ENCODE peak calls at places on chromosomes 2 and 18, in eight cellular contexts. P is activated CD4-positive, alpha-beta T cell treated with anti-CD3 and anti-CD28 coated beads, Interleukin-2, amount 10 ng/mL, durations not matched to agents 7 days and 5 days; M is erythroblast; L is mucosa of gallbladder; W is CD8-positive, alpha-beta T cell; B is ovary; G is body of pancreas; S is HEK293T. C is an unnamed sample.

GRCh38 chr2:147049888-147050446 is 794.9 kb upstream of the ACVR2A start:
- DNase-seq in B (no peak), L (no peak), S (no peak), W (no peak), P (no peak), M (no peak), G (no peak), C (no peak)

GRCh38 chr18:43236921-43237320 is 40.4 kb downstream of the SYT4 start:
- DNase-seq in M (no peak), S (no peak), L (no peak), G (no peak), P (no peak), B (no peak), W (no peak), C (no peak)

GRCh38 chr2:16375351-16375750 is 290.3 kb downstream of the CYRIA start:
- DNase-seq in G (no peak), B (no peak), W (no peak), P (no peak), L (no peak), M (no peak), S (no peak), C (no peak)

GRCh38 chr18:59127047-59127446 is 12.6 kb upstream of the SEC11C start:
- DNase-seq in P (no peak), S (no peak), W (no peak), B (no peak), L (no peak), G (no peak), M (no peak), C (no peak)

GRCh38 chr2:69138247-69138754 is 125.3 kb downstream of the ANTXR1 start:
- DNase-seq in S (no peak), G (no peak), P (no peak), M (no peak), W (no peak), B (no peak), L (no peak), C (no peak)

GRCh38 chr18:25233582-25234362 is 118.2 kb downstream of the ZNF521 start:
- DNase-seq in S (no peak), M (peak; percentile 33), W (no peak), L (no peak), G (no peak), B (no peak), P (no peak), C (no peak)

GRCh38 chr2:46351388-46352141 is 54.4 kb downstream of the EPAS1 start:
- DNase-seq in B (no peak), P (peak; percentile 86), G (peak; percentile 25), M (no peak), W (peak; percentile 86), L (peak; percentile 48), S (no peak), C (peak; percentile 69)

GRCh38 chr2:72214429-72215143 is 66.9 kb upstream of the CYP26B1 start:
- DNase-seq in L (no peak), S (no peak), G (no peak), B (no peak), W (no peak), M (no peak), P (no peak), C (no peak)

GRCh38 chr2:71618327-71619113 is 165.2 kb downstream of the DYSF start:
- DNase-seq in B (no peak), L (peak; percentile 5), G (no peak), M (peak; percentile 40), S (no peak), W (peak; percentile 38), P (peak; percentile 4), C (no peak)

GRCh38 chr2:85131116-85131515 is 2.1 kb upstream of the TCF7L1 start:
- DNase-seq in L (no peak), W (no peak), B (no peak), M (no peak), G (no peak), S (no peak), P (no peak), C (no peak)

GRCh38 chr2:160334028-160334729 is 134.1 kb upstream of the ITGB6 start:
- DNase-seq in W (no peak), B (no peak), S (no peak), P (no peak), M (no peak), L (no peak), G (no peak), C (peak; percentile 32)

GRCh38 chr2:158893057-158893456 is 75.4 kb upstream of the TANC1 start:
- DNase-seq in S (no peak), G (no peak), M (no peak), B (peak; percentile 17), L (no peak), P (no peak), W (no peak), C (no peak)

GRCh38 chr2:66691199-66691975 is 256.5 kb downstream of the MEIS1 start:
- DNase-seq in P (no peak), W (no peak), S (no peak), M (no peak), B (no peak), L (no peak), G (no peak), C (no peak)

GRCh38 chr2:180728928-180729559 is 251.4 kb upstream of the UBE2E3 start:
- DNase-seq in M (no peak), B (no peak), W (no peak), G (no peak), S (no peak), P (no peak), L (no peak), C (no peak)

GRCh38 chr2:19357383-19358241 is 811 bp downstream of the OSR1 start:
- DNase-seq in P (no peak), S (no peak), M (no peak), B (peak; percentile 38), G (no peak), W (no peak), L (no peak), C (no peak)

GRCh38 chr2:23600336-23600735 is 215.4 kb downstream of the KLHL29 start:
- DNase-seq in L (no peak), P (no peak), W (no peak), B (no peak), S (no peak), G (no peak), M (no peak), C (no peak)

GRCh38 chr2:198374375-198375072 is 570.1 kb downstream of the PLCL1 start:
- DNase-seq in M (peak; percentile 52), P (peak; percentile 29), L (peak; percentile 46), W (no peak), G (peak; percentile 41), S (peak; percentile 38), B (no peak), C (peak; percentile 10)

GRCh38 chr18:59141294-59142068 is 1.8 kb downstream of the SEC11C start:
- DNase-seq in S (no peak), L (no peak), G (no peak), M (no peak), B (no peak), W (no peak), P (no peak), C (no peak)

GRCh38 chr2:10141736-10142639 is 19.4 kb downstream of the RRM2 start:
- DNase-seq in S (peak; percentile 62), L (no peak), B (no peak), G (peak; percentile 49), W (no peak), P (peak; percentile 72), M (peak; percentile 23), C (no peak)

GRCh38 chr18:79579807-79580480 is 99.7 kb upstream of the CTDP1 start:
- DNase-seq in W (no peak), G (no peak), P (no peak), B (no peak), M (no peak), L (no peak), S (no peak), C (no peak)

GRCh38 chr2:157426477-157426994 is 17.4 kb downstream of the CYTIP start:
- DNase-seq in P (no peak), L (no peak), S (no peak), W (no peak), M (no peak), G (no peak), B (no peak), C (no peak)

GRCh38 chr2:39504790-39505335 is 67.8 kb upstream of the MAP4K3 start:
- DNase-seq in G (no peak), B (no peak), P (no peak), L (no peak), W (no peak), M (no peak), S (no peak), C (no peak)

GRCh38 chr2:37625156-37625555 is 46.3 kb downstream of the CDC42EP3 start:
- DNase-seq in L (no peak), P (no peak), S (no peak), M (no peak), W (no peak), G (no peak), B (no peak), C (no peak)

GRCh38 chr2:233976690-233977294 is 59.6 kb downstream of the TRPM8 start:
- DNase-seq in G (peak; percentile 28), P (peak; percentile 56), B (no peak), W (peak; percentile 56), M (peak; percentile 4), L (peak; percentile 27), S (peak; percentile 29), C (no peak)

GRCh38 chr2:29463181-29463900 is 348.1 kb downstream of the CLIP4 start:
- DNase-seq in S (no peak), M (no peak), G (no peak), B (no peak), W (no peak), P (no peak), L (no peak), C (no peak)

GRCh38 chr2:98654702-98655488 is 46.5 kb downstream of the UNC50 start:
- DNase-seq in P (peak; percentile 46), W (no peak), B (no peak), M (no peak), G (no peak), L (no peak), S (no peak), C (no peak)

GRCh38 chr2:133457862-133458261 is 110.4 kb downstream of the NCKAP5 start:
- DNase-seq in L (no peak), B (no peak), P (no peak), M (no peak), S (no peak), W (no peak), G (no peak), C (no peak)

GRCh38 chr2:206145665-206146064 is 13.6 kb downstream of the NDUFS1 start:
- DNase-seq in S (no peak), B (no peak), W (no peak), L (no peak), M (no peak), P (no peak), G (no peak), C (no peak)

GRCh38 chr2:86010083-86010482 is 95.6 kb downstream of the POLR1A start:
- DNase-seq in B (no peak), P (no peak), L (no peak), S (no peak), W (no peak), M (no peak), G (no peak), C (no peak)

GRCh38 chr2:76008001-76008702 is 297.4 kb upstream of the GCFC2 start:
- DNase-seq in M (no peak), L (peak; percentile 70), B (no peak), G (peak; percentile 38), S (no peak), W (no peak), P (no peak), C (no peak)

GRCh38 chr2:36541891-36542595 is 55.9 kb downstream of the FEZ2 start:
- DNase-seq in S (no peak), B (no peak), G (no peak), P (no peak), L (no peak), W (no peak), M (no peak), C (no peak)

GRCh38 chr2:240928476-240929363 is 22.6 kb downstream of the CROCC2 start:
- DNase-seq in B (peak; percentile 6), S (no peak), L (no peak), P (no peak), M (no peak), W (peak; percentile 40), G (no peak), C (no peak)

GRCh38 chr2:219286436-219287115 is 7.4 kb downstream of the DNAJB2 start:
- DNase-seq in M (no peak), L (no peak), S (no peak), P (no peak), W (no peak), B (no peak), G (no peak), C (no peak)

GRCh38 chr2:120574620-120575019 is 161.0 kb upstream of the GLI2 start:
- DNase-seq in G (no peak), S (no peak), M (no peak), B (no peak), W (no peak), P (no peak), L (no peak), C (no peak)